ENCODE peak calls at places on chromosomes 1 and 21, in seven cellular contexts. G, X, C, T, U, Y and N are unnamed samples.

GRCh38 chr1:61606448-61607312 is 118.3 kb downstream of the TM2D1 start:
- DNase-seq in T (no peak), X (no peak), U (no peak), Y (no peak), G (no peak), C (no peak), N (no peak)

GRCh38 chr1:173341307-173341706 is 134.2 kb upstream of the TNFSF4 start:
- DNase-seq in U (peak; percentile 59), Y (no peak), T (no peak), G (no peak), X (no peak), C (peak; percentile 56), N (no peak)

GRCh38 chr1:202164271-202165037 is 4.1 kb upstream of the PTPN7 start:
- DNase-seq in C (no peak), G (no peak), X (no peak), T (no peak), U (no peak), Y (no peak), N (peak; percentile 90)

GRCh38 chr1:2108213-2108876 is 58.1 kb downstream of the PRKCZ start:
- DNase-seq in Y (no peak), T (peak; percentile 92), U (peak; percentile 42), C (peak; percentile 36), G (peak; percentile 27), X (peak; percentile 42), N (no peak)

GRCh38 chr1:208431721-208432120 is 187.5 kb upstream of the PLXNA2 start:
- DNase-seq in X (no peak), T (no peak), C (peak; percentile 11), U (peak; percentile 3), G (no peak), Y (no peak), N (no peak)

GRCh38 chr1:65812065-65812464 is 19.4 kb downstream of the PDE4B start:
- DNase-seq in X (peak; percentile 23), U (peak; percentile 86), Y (no peak), C (peak; percentile 87), G (no peak), T (peak; percentile 50), N (no peak)

GRCh38 chr1:220732137-220732536 is 16.0 kb upstream of the MTARC2 start:
- DNase-seq in C (no peak), Y (no peak), T (no peak), X (no peak), G (no peak), U (no peak), N (no peak)

GRCh38 chr1:218591966-218592365 is 246.8 kb downstream of the TGFB2 start:
- DNase-seq in G (no peak), U (no peak), Y (no peak), T (no peak), X (no peak), C (no peak), N (no peak)

GRCh38 chr21:26461500-26461899 is 111.6 kb downstream of the CYYR1 start:
- DNase-seq in C (peak; percentile 6), T (no peak), U (no peak), Y (no peak), X (no peak), G (peak; percentile 54), N (no peak)

GRCh38 chr21:9772348-9772672 is 749.1 kb upstream of the TPTE start:
- DNase-seq in G (no peak), T (no peak), X (no peak), C (no peak), U (no peak), Y (no peak), N (no peak)

GRCh38 chr21:42097860-42098259 is 26.7 kb downstream of the UMODL1 start:
- DNase-seq in G (peak; percentile 88), U (peak; percentile 96), X (peak; percentile 98), Y (no peak), C (peak; percentile 100), T (no peak), N (peak; percentile 64)

GRCh38 chr1:2530501-2531361 is 668 bp upstream of the HES5 start:
- DNase-seq in C (no peak), T (no peak), G (no peak), U (no peak), Y (no peak), X (peak; percentile 50), N (no peak)